ENCODE peak calls at places on chromosomes 3 and 15, in six cellular contexts. R is neural progenitor cell, L is ovary, P is cardiac muscle cell, T is GM23248, M is right cardiac atrium. C is an unnamed sample. For H3K4me1, the result is how much of the 10 kb centered on the place peaks cover.

GRCh38 chr3:124664804-124665203 is 65.4 kb upstream of the UMPS start:
- DNase-seq in M (no peak), R (no peak), T (no peak), L (no peak), P (no peak), C (no peak)

GRCh38 chr3:103210583-103210982 is 775.8 kb downstream of the ZPLD1 start:
- DNase-seq in P (no peak), M (no peak), R (no peak), L (no peak), T (no peak), C (no peak)

GRCh38 chr15:77070180-77070499 is 769 bp downstream of the TSPAN3 start:
- DNase-seq in M (no peak), P (no peak), T (no peak), L (no peak), R (no peak), C (no peak)

GRCh38 chr3:183274609-183275008 is 21.6 kb downstream of the B3GNT5 start:
- DNase-seq in P (no peak), M (no peak), L (no peak), T (peak), R (no peak), C (no peak)

GRCh38 chr15:101497484-101498034 is 8.1 kb upstream of the PCSK6 start:
- DNase-seq in P (peak), R (no peak), L (no peak), T (no peak), M (no peak), C (no peak)

GRCh38 chr3:190585771-190586630 is 72.1 kb downstream of the IL1RAP start:
- DNase-seq in L (no peak), T (peak), R (peak), M (peak), P (no peak), C (peak)

GRCh38 chr3:177478170-177478859 is 281.0 kb upstream of the TBL1XR1 start:
- DNase-seq in L (no peak), R (no peak), T (peak), M (no peak), P (no peak), C (peak)

GRCh38 chr3:159559771-159560170 is 428.9 kb upstream of the IL12A start:
- DNase-seq in P (no peak), L (no peak), R (no peak), T (no peak), M (no peak), C (no peak)

GRCh38 chr3:64889991-64890390 is 202.2 kb upstream of the ADAMTS9 start:
- DNase-seq in P (peak), L (peak), R (no peak), T (no peak), M (peak), C (peak)

GRCh38 chr3:126064627-126065258 is 19.2 kb downstream of the SLC41A3 start:
- DNase-seq in T (no peak), M (no peak), R (no peak), P (no peak), L (no peak), C (no peak)

GRCh38 chr15:80068578-80068977 is 9.1 kb downstream of the ZFAND6 start:
- DNase-seq in L (no peak), T (peak), P (no peak), R (no peak), M (no peak), C (no peak)

GRCh38 chr3:11602441-11602840 is 41.3 kb downstream of the VGLL4 start:
- DNase-seq in T (no peak), P (no peak), M (no peak), L (no peak), R (no peak), C (no peak)

GRCh38 chr3:57957823-57958222 is 50.4 kb upstream of the FLNB start:
- DNase-seq in R (no peak), T (no peak), M (no peak), P (no peak), L (no peak), C (no peak)

GRCh38 chr15:31442203-31443090 is 115.8 kb downstream of the KLF13 start:
- DNase-seq in P (no peak), T (peak), L (no peak), M (no peak), R (peak), C (peak)

GRCh38 chr3:155386817-155387403 is 93.4 kb upstream of the STRIT1 start:
- DNase-seq in P (no peak), M (peak), L (no peak), R (no peak), T (no peak), C (no peak)

GRCh38 chr3:140268103-140268502 is 333.1 kb downstream of the CLSTN2 start:
- DNase-seq in L (no peak), M (no peak), P (no peak), T (no peak), R (no peak), C (no peak)

GRCh38 chr3:187491371-187491770 is 123.2 kb downstream of the RTP4 start:
- DNase-seq in P (no peak), R (no peak), T (no peak), M (no peak), L (no peak), C (no peak)

GRCh38 chr3:81251108-81251507 is 510.3 kb downstream of the GBE1 start:
- DNase-seq in L (no peak), T (no peak), P (no peak), M (no peak), R (no peak), C (no peak)

GRCh38 chr3:67642190-67642589 is 12.2 kb downstream of the SUCLG2 start:
- DNase-seq in R (no peak), P (no peak), M (no peak), T (no peak), L (no peak), C (no peak)

GRCh38 chr3:67642734-67643133 is 11.7 kb downstream of the SUCLG2 start:
- DNase-seq in L (no peak), P (no peak), M (no peak), T (no peak), R (no peak), C (no peak)

GRCh38 chr3:67641451-67641850 is 13.0 kb downstream of the SUCLG2 start:
- DNase-seq in T (no peak), R (no peak), P (no peak), L (no peak), M (no peak), C (no peak)

GRCh38 chr3:67637255-67637900 is 17.0 kb downstream of the SUCLG2 start:
- DNase-seq in P (no peak), M (no peak), T (no peak), L (no peak), R (no peak), C (no peak)

GRCh38 chr3:67640023-67640660 is 14.3 kb downstream of the SUCLG2 start:
- DNase-seq in M (no peak), P (no peak), T (peak), L (no peak), R (no peak), C (no peak)
- H3K4me1 ChIP-seq in M (under half), P (under half), T (under half), L (under half), R (under half), C (under half)

GRCh38 chr15:64568765-64569164 is 108.4 kb downstream of the ZNF609 start:
- DNase-seq in P (no peak), M (no peak), T (no peak), R (no peak), L (no peak), C (no peak)

GRCh38 chr15:64571857-64572291 is 111.5 kb downstream of the ZNF609 start:
- DNase-seq in T (no peak), M (no peak), R (no peak), L (no peak), P (no peak), C (no peak)

GRCh38 chr15:64572856-64573255 is 112.5 kb downstream of the ZNF609 start:
- DNase-seq in L (no peak), M (no peak), R (no peak), T (no peak), P (no peak), C (no peak)

DNA sequence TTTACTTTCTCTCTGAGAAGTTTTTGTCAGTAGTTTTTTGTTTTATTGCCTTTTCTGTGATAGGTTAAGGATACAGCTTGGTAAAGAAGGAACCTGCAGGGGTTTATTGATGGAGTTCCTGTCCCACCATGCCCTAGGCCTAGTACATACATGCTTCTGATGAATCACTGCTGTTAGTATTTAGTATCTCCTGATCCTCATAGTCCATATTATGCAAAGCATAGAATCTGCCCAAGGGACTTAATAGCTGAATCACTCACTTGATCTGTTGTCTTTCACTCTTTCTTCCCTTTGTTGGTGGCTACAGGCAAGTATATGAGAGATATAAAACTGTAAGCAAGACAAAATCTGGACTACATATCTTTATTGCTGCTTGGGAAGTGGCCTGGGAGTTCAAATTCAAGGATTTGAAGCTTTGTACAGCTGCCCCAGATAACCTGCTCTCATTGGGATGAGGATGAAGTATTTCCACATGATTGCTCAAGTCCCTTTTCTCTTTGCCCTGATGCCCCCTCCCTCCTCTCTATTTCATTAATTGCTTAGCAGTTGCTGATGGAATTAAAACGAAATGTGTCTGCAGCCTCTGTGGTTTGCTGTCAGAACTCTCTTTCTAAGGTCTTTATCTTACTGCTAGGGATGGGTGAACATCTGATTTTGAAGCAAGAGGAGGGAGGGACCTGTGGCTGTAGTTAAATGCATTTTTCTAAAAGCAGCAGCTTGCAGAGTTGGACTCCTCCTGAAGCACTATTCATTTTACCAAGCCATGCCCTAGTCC is 114.0 kb downstream of the ZNF609 start:
- DNase-seq in R (no peak), P (no peak), M (no peak), T (peak), L (no peak), C (no peak)
- H3K4me3 ChIP-seq in R (no peak), P (no peak), M (no peak), T (no peak), L (no peak), C (no peak)

GRCh38 chr15:71010439-71010838 is 104.8 kb upstream of the THSD4 start:
- DNase-seq in M (no peak), L (no peak), T (no peak), R (no peak), P (no peak), C (no peak)
- H3K27ac ChIP-seq in M (no peak), L (no peak), T (no peak), R (no peak), P (no peak), C (no peak)

DNA sequence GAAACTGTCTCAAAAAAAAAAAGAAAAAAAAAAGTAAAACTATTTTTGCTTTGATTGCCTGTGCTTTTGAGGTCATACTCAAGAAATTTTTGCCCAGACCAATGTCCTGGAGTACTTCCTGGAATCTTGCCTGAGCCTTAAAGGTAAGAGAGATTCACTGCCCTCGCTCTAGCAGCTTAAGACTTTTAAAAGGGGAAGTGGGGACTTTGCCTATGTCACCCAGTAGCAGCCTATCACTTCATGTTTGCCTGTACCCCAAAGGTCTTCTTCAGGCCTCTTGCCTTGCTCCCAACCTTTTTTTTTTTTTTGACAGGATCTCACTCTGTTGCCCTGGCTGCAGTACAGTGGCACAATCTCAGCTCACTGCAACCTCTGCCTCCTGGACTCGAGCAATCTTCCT is 18.9 kb upstream of the GOLGB1 start:
- DNase-seq in L (no peak), M (no peak), R (no peak), P (no peak), T (no peak), C (no peak)
- H3K4me1 ChIP-seq in L (under half), M (under half), R (under half), P (under half), T (under half), C (under half)

DNA sequence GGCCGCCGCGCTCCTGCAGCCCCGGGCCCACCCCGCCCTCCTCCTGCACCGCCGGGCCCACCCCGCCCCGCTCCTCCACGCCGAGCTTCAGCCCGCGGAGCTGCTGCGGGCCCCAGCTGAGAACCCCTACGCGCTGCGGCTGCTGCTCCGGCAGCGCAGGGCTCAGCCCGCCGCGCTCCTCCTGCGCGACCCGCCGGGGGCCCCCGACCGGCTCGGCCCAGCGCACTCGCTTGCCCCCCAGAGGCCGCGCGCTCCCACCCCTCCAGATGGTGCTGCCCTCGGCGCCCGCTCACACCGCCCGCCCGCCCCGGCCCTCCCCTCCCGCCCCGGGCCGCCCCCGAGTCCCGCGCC is 918 bp upstream of the TNK2 start:
- DNase-seq in T (peak), M (no peak), R (peak), P (peak), L (no peak), C (peak)
- H3K4me3 ChIP-seq in T (peak), M (peak), R (peak), P (peak), L (peak), C (peak)

DNA sequence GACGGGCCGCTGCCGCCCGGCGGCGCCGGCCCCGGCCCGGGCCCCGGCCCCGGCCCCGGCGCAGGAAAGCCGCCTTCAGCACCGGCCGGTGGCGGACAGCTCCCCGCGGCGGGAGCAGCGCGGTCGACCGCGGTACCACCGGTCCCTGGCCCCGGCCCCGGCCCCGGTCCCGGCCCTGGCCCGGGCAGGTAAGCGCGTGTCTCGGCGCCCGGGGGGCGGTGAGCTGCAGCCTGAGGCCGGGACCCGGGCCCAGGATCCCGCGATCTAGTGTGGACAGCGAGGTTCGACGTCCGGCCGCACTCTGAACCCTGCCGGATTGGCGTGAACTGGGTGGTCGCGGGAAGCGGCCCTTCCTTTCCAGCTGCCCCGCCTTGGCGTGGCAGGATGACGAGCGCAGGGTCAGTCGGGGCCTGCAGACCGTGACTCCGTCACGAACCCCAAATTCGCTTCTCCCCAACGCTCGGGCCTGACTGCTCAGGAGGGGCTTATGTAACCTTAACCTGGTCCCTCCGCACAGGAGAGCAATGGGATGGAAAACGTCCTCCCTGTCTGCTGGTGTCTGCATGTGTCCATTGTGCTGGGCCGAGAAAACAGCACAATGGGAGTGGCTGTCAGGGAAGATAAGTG is 475 bp downstream of the BSN start:
- DNase-seq in R (peak), L (no peak), T (no peak), M (peak), P (peak), C (peak)
- H3K27ac ChIP-seq in R (no peak), L (no peak), T (no peak), M (no peak), P (no peak), C (no peak)

GRCh38 chr3:172170310-172170709 is 130.9 kb downstream of the FNDC3B start:
- DNase-seq in T (no peak), P (no peak), R (no peak), L (no peak), M (no peak), C (no peak)

GRCh38 chr3:172174396-172175253 is 135.2 kb downstream of the FNDC3B start:
- DNase-seq in R (peak), T (no peak), M (no peak), L (no peak), P (no peak), C (peak)

GRCh38 chr3:172170841-172171240 is 131.5 kb downstream of the FNDC3B start:
- DNase-seq in P (no peak), R (no peak), T (no peak), L (no peak), M (no peak), C (no peak)

GRCh38 chr3:172173316-172174271 is 134.2 kb downstream of the FNDC3B start:
- DNase-seq in P (no peak), T (no peak), R (no peak), M (no peak), L (no peak), C (no peak)

GRCh38 chr3:172171396-172172075 is 132.2 kb downstream of the FNDC3B start:
- DNase-seq in M (no peak), T (peak), P (no peak), L (no peak), R (peak), C (peak)
- H3K4me1 ChIP-seq in M (under half), T (under half), P (under half), L (under half), R (under half), C (half or more)

DNA sequence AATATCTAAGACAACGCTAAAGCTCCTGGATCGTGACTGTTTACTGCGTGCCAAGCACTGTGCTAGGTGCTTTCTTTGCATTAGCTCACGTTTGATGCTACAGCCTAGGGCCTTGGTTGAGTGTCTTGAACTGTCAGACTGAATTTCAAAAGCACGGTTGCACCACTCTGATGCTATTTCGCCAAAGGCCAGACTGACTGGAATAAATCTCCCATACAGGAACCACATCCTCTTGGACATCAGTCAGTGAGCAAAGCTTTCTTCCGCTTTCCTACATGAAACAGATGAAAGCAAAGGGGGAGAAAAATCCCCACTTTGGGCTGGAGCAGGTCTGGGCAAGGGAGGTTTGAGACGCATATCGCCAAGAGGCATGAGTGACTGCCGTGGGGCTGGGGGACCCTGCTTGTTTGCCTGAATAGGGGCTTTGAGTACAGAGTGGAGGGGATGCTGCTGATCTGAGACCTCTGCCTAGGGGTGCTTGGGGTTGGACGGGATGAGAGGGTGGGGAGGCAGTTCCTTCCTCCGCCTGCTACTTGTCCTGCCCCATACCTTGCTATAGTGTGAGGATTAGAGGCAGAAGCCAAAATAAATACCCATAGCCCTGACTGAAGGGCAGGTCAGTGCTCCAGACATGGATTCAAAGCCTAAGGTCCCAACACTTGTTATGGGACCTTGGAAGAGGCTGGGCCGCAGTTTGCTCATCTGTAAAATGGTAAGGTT is 5.3 kb downstream of the FGD5 start:
- DNase-seq in R (no peak), T (no peak), L (no peak), M (no peak), P (no peak), C (no peak)
- H3K4me3 ChIP-seq in R (no peak), T (no peak), L (no peak), M (no peak), P (no peak), C (no peak)

GRCh38 chr15:78431955-78432354 is 6.1 kb upstream of the IREB2 start:
- DNase-seq in L (no peak), T (no peak), M (no peak), P (no peak), R (no peak), C (no peak)

GRCh38 chr15:78429477-78429876 is 8.5 kb upstream of the IREB2 start:
- DNase-seq in M (no peak), P (no peak), T (no peak), L (no peak), R (no peak), C (no peak)

GRCh38 chr15:78434134-78434533 is 3.9 kb upstream of the IREB2 start:
- DNase-seq in L (no peak), T (no peak), P (no peak), R (no peak), M (no peak), C (peak)

GRCh38 chr15:78437107-78437761 is 782 bp upstream of the IREB2 start:
- DNase-seq in L (no peak), M (no peak), P (no peak), T (no peak), R (peak), C (peak)

GRCh38 chr15:78432664-78433063 is 5.4 kb upstream of the IREB2 start:
- DNase-seq in P (no peak), T (no peak), M (no peak), R (no peak), L (no peak), C (no peak)
- H3K27ac ChIP-seq in P (no peak), T (no peak), M (no peak), R (no peak), L (no peak), C (no peak)

GRCh38 chr3:41223691-41224090 is 24.4 kb downstream of the CTNNB1 start:
- DNase-seq in R (no peak), L (no peak), P (no peak), T (no peak), M (no peak), C (no peak)
- H3K4me1 ChIP-seq in R (under half), L (under half), P (under half), T (under half), M (under half), C (under half)

C was measured in SJCRH30.